ENCODE peak calls at places on chromosome 1, in four cellular contexts. L is H9, A is IMR-90, R is A549. W is an unnamed sample.

GRCh38 chr1:171117085-171117484 is 26.4 kb downstream of the FMO3 start:
- DNase-seq in L (no peak), R (no peak), A (no peak), W (no peak)

GRCh38 chr1:15393475-15394260 is 16.0 kb upstream of the EFHD2 start:
- DNase-seq in L (no peak), A (no peak), R (no peak), W (no peak)

GRCh38 chr1:230641346-230641745 is 935 bp upstream of the COG2 start:
- DNase-seq in R (no peak), L (no peak), A (peak), W (no peak)

GRCh38 chr1:154352245-154352580 is 26.9 kb downstream of the ATP8B2 start:
- DNase-seq in L (no peak), R (no peak), A (no peak), W (no peak)

GRCh38 chr1:159170639-159171038 is 776 bp upstream of the CADM3 start:
- DNase-seq in A (no peak), L (no peak), R (no peak), W (no peak)

GRCh38 chr1:201637282-201638076 is 98.6 kb downstream of the NAV1 start:
- DNase-seq in A (peak), R (no peak), L (no peak), W (no peak)

GRCh38 chr1:62082456-62083363 is 111.9 kb upstream of the L1TD1 start:
- DNase-seq in R (peak), A (peak), L (peak), W (peak)

GRCh38 chr1:212607206-212607923 is 1.2 kb upstream of the ATF3 start:
- DNase-seq in L (no peak), R (no peak), A (no peak), W (no peak)

GRCh38 chr1:194341587-194341986 is 1155.2 kb upstream of the B3GALT2 start:
- DNase-seq in A (peak), R (no peak), L (no peak), W (no peak)

GRCh38 chr1:41955461-41956159 is 36.9 kb upstream of the HIVEP3 start:
- DNase-seq in L (no peak), A (peak), R (peak), W (no peak)

GRCh38 chr1:197675475-197676324 is 99.6 kb downstream of the DENND1B start:
- DNase-seq in A (peak), R (peak), L (no peak), W (no peak)

GRCh38 chr1:31799196-31799894 is 16.5 kb downstream of the SPOCD1 start:
- DNase-seq in L (no peak), A (no peak), R (no peak), W (no peak)

GRCh38 chr1:114345930-114346479 is 165.0 kb downstream of the TRIM33 start:
- DNase-seq in L (peak), A (no peak), R (no peak), W (no peak)

GRCh38 chr1:65339866-65340483 is 30.6 kb downstream of the DNAJC6 start:
- DNase-seq in R (peak), L (no peak), A (peak), W (peak)

GRCh38 chr1:109517337-109517736 is 7.8 kb upstream of the AMIGO1 start:
- DNase-seq in L (no peak), R (no peak), A (no peak), W (no peak)

GRCh38 chr1:115477071-115477470 is 139.0 kb upstream of the NGF start:
- DNase-seq in L (peak), R (no peak), A (no peak), W (no peak)

GRCh38 chr1:115474166-115474565 is 136.1 kb upstream of the NGF start:
- DNase-seq in R (no peak), L (peak), A (no peak), W (no peak)

GRCh38 chr1:115476616-115477015 is 138.6 kb upstream of the NGF start:
- DNase-seq in A (no peak), L (peak), R (peak), W (peak)

GRCh38 chr1:115475252-115475651 is 137.2 kb upstream of the NGF start:
- DNase-seq in A (no peak), R (no peak), L (peak), W (no peak)

DNA sequence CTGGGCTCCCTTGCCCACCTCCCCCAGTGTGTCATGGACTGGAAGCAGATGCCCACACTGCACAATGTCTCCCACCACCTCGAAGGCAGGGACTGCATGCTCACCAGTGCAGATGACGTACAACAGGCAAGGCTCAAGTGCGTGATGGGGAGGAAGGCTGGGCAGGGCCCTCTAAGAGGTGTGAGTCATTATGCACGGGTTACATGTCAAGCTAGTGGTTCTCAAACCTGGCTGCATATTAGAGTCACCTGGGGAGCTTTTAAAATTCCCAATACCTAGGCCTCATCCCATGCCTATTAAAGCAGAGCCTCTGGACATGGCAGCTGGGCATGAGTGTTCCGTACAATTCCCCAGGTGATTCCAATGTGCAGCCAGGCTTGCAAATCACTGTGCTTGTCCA is 137.9 kb upstream of the NGF start:
- DNase-seq in L (no peak), R (no peak), A (no peak), W (no peak)
- H3K4me2 ChIP-seq in L (no peak), R (no peak), A (no peak), W (no peak)

GRCh38 chr1:178271471-178271870 is 177.6 kb downstream of the RASAL2 start:
- DNase-seq in A (no peak), R (no peak), L (no peak), W (no peak)
- H3K4me2 ChIP-seq in A (peak), R (no peak), L (no peak), W (no peak)

DNA sequence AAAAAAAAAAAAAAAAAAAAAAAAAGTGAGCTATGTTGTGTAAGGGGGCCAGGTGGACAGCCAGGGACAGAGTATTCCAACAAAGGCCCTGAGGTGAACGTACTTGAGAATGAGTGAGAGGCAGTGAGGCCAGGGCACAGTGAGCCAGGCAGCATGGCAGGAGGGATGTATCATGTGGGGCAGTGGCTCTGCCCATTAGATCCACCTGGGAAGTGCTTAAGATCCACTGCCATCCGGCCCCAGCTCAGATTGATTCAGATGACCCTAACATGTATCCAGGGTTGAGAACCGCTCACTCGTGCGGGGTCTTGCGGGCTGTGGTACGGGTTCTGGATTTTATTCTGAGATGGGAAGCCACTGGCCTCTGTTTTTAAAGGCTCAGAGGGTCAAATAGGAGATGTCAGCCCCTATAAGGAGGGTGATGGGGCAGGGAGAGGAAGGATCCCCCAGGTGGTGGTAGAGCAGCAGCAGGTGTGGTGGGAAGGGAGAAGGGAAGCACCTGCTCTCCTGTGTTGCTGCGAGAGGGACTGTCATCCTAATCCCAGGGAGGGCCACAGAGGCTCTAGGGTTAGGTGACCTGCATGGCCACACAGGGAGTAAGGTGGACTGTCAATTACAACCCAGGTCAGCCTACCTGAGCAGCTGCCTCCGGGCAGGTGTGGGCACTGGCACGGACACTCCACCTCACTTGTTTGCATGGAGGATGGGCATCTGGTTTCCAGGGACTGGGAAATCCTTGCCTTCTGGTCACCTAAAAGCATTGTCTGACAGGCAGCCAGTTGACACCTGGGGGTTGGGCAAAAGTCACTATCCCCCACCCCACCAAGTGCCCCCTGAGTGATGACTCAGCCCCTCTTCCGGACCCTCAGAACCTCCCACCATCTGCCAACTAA is 31.6 kb downstream of the CDK18 start:
- DNase-seq in R (no peak), A (no peak), L (peak), W (no peak)
- H3K4me2 ChIP-seq in R (no peak), A (no peak), L (no peak), W (no peak)

GRCh38 chr1:53048960-53049573 is 12.9 kb upstream of the PODN start:
- DNase-seq in L (no peak), R (no peak), A (no peak), W (no peak)

GRCh38 chr1:53047737-53048344 is 14.2 kb upstream of the PODN start:
- DNase-seq in L (no peak), R (no peak), A (peak), W (peak)

GRCh38 chr1:53046930-53047329 is 15.1 kb upstream of the PODN start:
- DNase-seq in A (peak), L (no peak), R (no peak), W (peak)

GRCh38 chr1:53049574-53049967 is 12.4 kb upstream of the PODN start:
- DNase-seq in R (no peak), A (peak), L (no peak), W (no peak)

GRCh38 chr1:53048345-53048737 is 13.7 kb upstream of the PODN start:
- DNase-seq in R (no peak), L (no peak), A (no peak), W (no peak)
- H3K4me2 ChIP-seq in R (no peak), L (no peak), A (no peak), W (no peak)

GRCh38 chr1:51605961-51606723 is 10.8 kb upstream of the OSBPL9 start:
- DNase-seq in R (peak), A (no peak), L (peak), W (no peak)
- H3K4me2 ChIP-seq in R (peak), A (no peak), L (no peak), W (peak)

GRCh38 chr1:37853157-37853556 is 6.2 kb downstream of the MTF1 start:
- DNase-seq in R (no peak), L (no peak), A (no peak), W (no peak)

GRCh38 chr1:37849480-37849879 is 9.9 kb downstream of the MTF1 start:
- DNase-seq in A (no peak), R (no peak), L (no peak), W (no peak)

GRCh38 chr1:37850352-37850955 is 8.9 kb downstream of the MTF1 start:
- DNase-seq in R (no peak), A (peak), L (no peak), W (no peak)

GRCh38 chr1:37851782-37852210 is 7.6 kb downstream of the MTF1 start:
- DNase-seq in R (no peak), A (peak), L (no peak), W (no peak)

GRCh38 chr1:37851271-37851670 is 8.1 kb downstream of the MTF1 start:
- DNase-seq in L (no peak), R (no peak), A (no peak), W (no peak)
- H3K4me2 ChIP-seq in L (no peak), R (no peak), A (no peak), W (no peak)

DNA sequence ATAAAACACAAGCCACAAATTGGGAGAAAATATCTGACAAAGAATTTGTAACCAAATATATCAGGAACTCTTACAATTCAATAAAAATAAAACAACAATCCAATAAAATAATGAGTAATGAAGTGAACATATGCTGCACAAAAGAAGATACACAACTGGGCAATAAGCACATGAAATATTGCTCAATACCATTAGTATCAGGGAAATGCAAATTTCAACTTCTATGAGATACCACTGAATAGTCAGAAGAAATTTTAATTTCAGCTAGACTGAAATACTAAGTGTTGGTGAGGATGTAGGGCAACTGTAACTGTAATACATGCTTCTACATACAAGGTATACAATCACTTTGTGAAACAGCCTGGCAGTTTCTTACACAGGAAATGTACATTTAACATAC is 7.4 kb upstream of the ARHGAP29 start:
- DNase-seq in L (no peak), A (no peak), R (no peak), W (no peak)
- H3K4me2 ChIP-seq in L (no peak), A (no peak), R (peak), W (no peak)

DNA sequence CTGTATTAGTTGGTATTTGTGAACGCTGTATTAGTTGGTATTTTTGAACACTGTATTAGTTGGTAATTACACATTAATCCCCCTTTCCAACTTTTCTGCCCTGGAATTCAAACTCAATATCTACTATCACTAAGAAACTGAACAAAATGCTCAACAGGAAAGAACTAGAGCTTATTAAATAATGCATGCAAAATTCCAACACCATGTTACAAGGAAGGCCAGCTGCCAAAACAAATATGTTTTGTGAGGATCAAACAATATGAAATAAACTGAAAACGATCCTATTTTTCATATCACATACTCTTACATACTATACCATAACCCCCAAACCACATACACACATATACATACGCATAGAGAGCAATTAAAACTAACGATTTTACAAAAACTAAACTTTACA is 104.9 kb downstream of the CDC42BPA start:
- DNase-seq in R (no peak), L (no peak), A (no peak), W (no peak)
- H3K4me2 ChIP-seq in R (no peak), L (no peak), A (no peak), W (no peak)

DNA sequence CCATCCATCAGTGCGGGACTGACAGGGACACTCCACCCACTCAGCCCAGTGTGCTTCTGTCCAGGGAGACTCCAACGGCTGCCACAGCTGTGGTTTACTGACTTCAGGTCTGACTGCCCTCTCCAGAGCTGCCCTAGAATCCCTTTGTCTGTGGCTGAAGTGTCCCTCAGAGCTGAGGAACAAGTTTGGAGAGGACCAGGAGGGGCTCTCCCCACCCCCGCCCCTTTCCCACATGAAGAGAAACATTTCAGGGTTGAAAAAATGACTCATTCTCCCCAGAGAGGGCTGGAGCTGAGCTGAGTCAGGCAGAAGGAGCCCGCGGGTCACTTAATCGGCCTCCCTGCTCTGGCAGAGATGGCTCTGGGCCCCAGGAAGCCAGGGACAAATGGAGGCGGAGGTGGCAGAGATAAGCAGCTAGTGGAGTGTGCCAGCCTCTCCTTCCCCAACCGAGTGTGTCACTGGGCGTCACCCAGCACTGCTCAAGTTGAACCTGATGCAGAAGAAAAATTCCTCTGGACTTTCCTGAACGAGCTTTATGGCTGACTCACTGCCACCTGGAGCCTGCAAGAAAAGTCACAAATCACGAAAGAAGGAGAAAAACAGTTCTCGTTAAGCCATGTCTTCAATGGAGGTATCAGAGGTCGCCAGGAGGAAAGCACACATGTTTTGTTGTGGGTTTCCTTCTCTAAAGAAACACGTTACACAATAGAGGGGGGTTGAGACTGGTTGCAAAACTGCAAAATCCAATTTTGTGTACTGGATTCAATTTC is 34.3 kb upstream of the ECE1 start:
- DNase-seq in L (no peak), A (peak), R (peak), W (no peak)
- H3K4me2 ChIP-seq in L (no peak), A (peak), R (peak), W (peak)

GRCh38 chr1:17883662-17884395 is 128.7 kb downstream of the ACTL8 start:
- DNase-seq in R (no peak), A (no peak), L (no peak), W (no peak)
- H3K4me2 ChIP-seq in R (no peak), A (no peak), L (no peak), W (no peak)